ENCODE peak calls at places on chromosome 10, in eight cellular contexts. E is astrocyte, O is colonic mucosa, D is kidney epithelial cell, I is HCT116, F is heart left ventricle, Q is right lobe of liver, J is SK-N-SH. H is an unnamed sample. For H3K36me3, the result is how much of the 10 kb centered on the place peaks cover.

GRCh38 chr10:101774589-101775272 is 1.2 kb downstream of the FGF8 start:
- DNase-seq in J (peak), E (no peak), Q (no peak), D (no peak), I (no peak), O (no peak), F (no peak), H (no peak)

GRCh38 chr10:131371571-131371970 is 60.0 kb upstream of the TCERG1L start:
- DNase-seq in F (no peak), J (no peak), E (no peak), I (no peak), O (no peak), Q (no peak), D (no peak), H (no peak)

GRCh38 chr10:21208666-21209316 is 311.7 kb upstream of the NEBL start:
- DNase-seq in Q (no peak), I (no peak), E (no peak), O (no peak), J (no peak), F (no peak), D (no peak), H (no peak)

GRCh38 chr10:6649903-6650302 is 69.8 kb upstream of the PRKCQ start:
- DNase-seq in E (no peak), I (no peak), Q (no peak), O (no peak), J (no peak), F (no peak), D (peak), H (no peak)

GRCh38 chr10:3472705-3473078 is 300.1 kb upstream of the PITRM1 start:
- DNase-seq in O (no peak), E (peak), Q (no peak), I (no peak), J (no peak), D (peak), F (no peak), H (no peak)

GRCh38 chr10:92657024-92657423 is 32.7 kb upstream of the HHEX start:
- DNase-seq in D (no peak), I (no peak), O (no peak), F (no peak), E (no peak), Q (no peak), J (no peak), H (no peak)

GRCh38 chr10:87659571-87660483 is at the start of gene PAPSS2:
- DNase-seq in J (peak), I (no peak), F (peak), Q (peak), O (peak), E (peak), D (no peak), H (peak)

GRCh38 chr10:47400251-47400650 is 16.2 kb upstream of the ZNF488 start:
- DNase-seq in F (no peak), E (no peak), I (no peak), Q (no peak), J (no peak), O (no peak), D (no peak), H (no peak)

GRCh38 chr10:79347894-79348639 is 798 bp downstream of the PPIF start:
- DNase-seq in O (peak), E (peak), J (peak), Q (peak), I (peak), F (peak), D (no peak), H (peak)

GRCh38 chr10:16867556-16867955 is 50.3 kb upstream of the RSU1 start:
- DNase-seq in Q (no peak), O (no peak), E (peak), D (peak), I (peak), F (no peak), J (no peak), H (no peak)
- H3K4me3 ChIP-seq in Q (no peak), O (no peak), E (peak), D (no peak), I (no peak), F (no peak), J (peak), H (no peak)

GRCh38 chr10:104317195-104318095 is 20.8 kb downstream of the ITPRIP start:
- DNase-seq in O (no peak), F (no peak), Q (no peak), D (no peak), E (peak), J (no peak), I (no peak), H (no peak)
- H3K36me3 ChIP-seq in O (under half), F (under half), Q (under half), D (under half), E (under half), J (under half), I (under half), H (under half)

DNA sequence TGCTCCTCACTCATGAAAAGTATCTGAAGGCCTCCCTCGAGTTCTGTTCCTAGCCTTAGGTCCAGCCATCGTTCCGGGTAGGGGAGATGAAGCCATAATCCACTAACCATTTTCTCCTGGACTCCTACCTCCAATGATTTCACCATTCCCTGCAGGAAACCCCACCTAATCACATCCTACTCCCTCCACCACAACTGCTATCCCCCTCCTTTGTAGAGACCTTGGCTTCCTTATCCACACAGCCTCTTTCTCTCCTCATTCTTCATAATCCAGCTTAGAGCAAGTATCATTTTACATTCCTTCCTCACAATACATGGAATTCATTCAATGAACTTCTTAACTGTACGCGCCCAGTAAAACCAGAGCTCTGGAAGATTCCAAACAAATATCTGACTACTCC is 18.7 kb downstream of the HNRNPF start:
- DNase-seq in O (no peak), I (no peak), E (no peak), D (no peak), Q (no peak), J (no peak), F (no peak), H (no peak)
- TF ChIP-seq CTCF in O (no peak), I (no peak), E (no peak), D (no peak), Q (no peak), J (no peak), F (no peak), H (no peak)

GRCh38 chr10:122426834-122427233 is 27.6 kb upstream of the ARMS2 start:
- DNase-seq in I (no peak), Q (no peak), D (no peak), F (no peak), E (no peak), O (no peak), J (no peak), H (no peak)
- H3K4me3 ChIP-seq in I (no peak), Q (no peak), D (no peak), F (no peak), E (no peak), O (no peak), J (no peak), H (no peak)

GRCh38 chr10:14839305-14839695 is 1.2 kb downstream of the HSPA14 start:
- DNase-seq in D (no peak), J (no peak), F (no peak), Q (no peak), E (no peak), O (peak), I (no peak), H (no peak)

GRCh38 chr10:14837756-14838581 is at the start of the genes CDNF, HSPA14 and MSANTD7:
- DNase-seq in I (peak), D (peak), F (peak), E (peak), O (peak), J (peak), Q (peak), H (peak)

GRCh38 chr10:14838582-14839304 is 637 bp downstream of the HSPA14 start:
- DNase-seq in F (peak), O (peak), J (peak), D (no peak), E (peak), I (no peak), Q (peak), H (peak)

GRCh38 chr10:14837003-14837755 is 658 bp downstream of the CDNF start:
- DNase-seq in E (peak), F (no peak), D (no peak), O (no peak), J (no peak), I (no peak), Q (no peak), H (no peak)

DNA sequence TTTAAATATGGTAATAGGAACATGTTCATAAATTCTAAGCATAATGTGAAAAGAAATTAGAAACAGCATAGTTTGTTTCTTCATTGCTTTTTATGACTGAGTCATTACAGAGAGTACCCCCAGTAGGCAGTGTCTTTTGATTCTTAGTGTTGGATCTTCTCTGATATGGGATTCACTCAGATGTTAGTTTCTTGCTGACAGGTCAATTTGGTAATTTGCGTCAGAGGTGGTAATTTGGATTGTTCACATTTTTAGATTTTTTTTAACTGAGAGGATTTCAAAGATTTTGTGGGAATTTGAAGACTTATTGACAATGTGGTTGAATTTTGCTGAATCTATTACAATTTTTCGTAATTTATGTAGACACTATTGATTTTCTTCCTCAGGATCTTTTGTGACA is 2.1 kb downstream of the HSPA14 start:
- DNase-seq in D (no peak), I (no peak), E (no peak), O (no peak), J (no peak), Q (no peak), F (no peak), H (no peak)
- H3K36me3 ChIP-seq in D (under half), I (under half), E (under half), O (under half), J (half or more), Q (under half), F (under half), H (under half)